ENCODE peak calls at places on chromosomes 3 and 15, in nine cellular contexts. One of them, this sample, is unnamed.

GRCh38 chr3:117671707-117672318 is 962.2 kb downstream of the TUSC7 start:
- DNase-seq in H9: no peak
- DNase-seq in naive B cell: no peak
- DNase-seq in NCI-H2029 treated with DMSO at 0.1 percent for 48 hours: no peak
- DNase-seq in frontal cortex: no peak
- DNase-seq in CD8-positive, alpha-beta T cell: no peak
- DNase-seq in astrocyte of the spinal cord: no peak
- DNase-seq in T-helper 9 cell: no peak
- DNase-seq in ovary: no peak
- DNase-seq in this sample: no peak

GRCh38 chr15:37594431-37594830 is 340.0 kb upstream of the TMCO5A start:
- DNase-seq in H9: no peak
- DNase-seq in naive B cell: no peak
- DNase-seq in NCI-H2029 treated with DMSO at 0.1 percent for 48 hours: no peak
- DNase-seq in frontal cortex: no peak
- DNase-seq in CD8-positive, alpha-beta T cell: no peak
- DNase-seq in astrocyte of the spinal cord: no peak
- DNase-seq in T-helper 9 cell: no peak
- DNase-seq in ovary: no peak
- DNase-seq in this sample: no peak

GRCh38 chr15:68655686-68656437 is 77.1 kb downstream of the CORO2B start:
- DNase-seq in H9: no peak
- DNase-seq in naive B cell: no peak
- DNase-seq in NCI-H2029 treated with DMSO at 0.1 percent for 48 hours: no peak
- DNase-seq in frontal cortex: no peak
- DNase-seq in CD8-positive, alpha-beta T cell: no peak
- DNase-seq in astrocyte of the spinal cord: no peak
- DNase-seq in T-helper 9 cell: no peak
- DNase-seq in ovary: peak; percentile 10
- DNase-seq in this sample: no peak

GRCh38 chr3:98589331-98589870 is 4.0 kb downstream of the CPOX start:
- DNase-seq in H9: no peak
- DNase-seq in naive B cell: no peak
- DNase-seq in NCI-H2029 treated with DMSO at 0.1 percent for 48 hours: no peak
- DNase-seq in frontal cortex: no peak
- DNase-seq in CD8-positive, alpha-beta T cell: no peak
- DNase-seq in astrocyte of the spinal cord: peak; percentile 23
- DNase-seq in T-helper 9 cell: no peak
- DNase-seq in ovary: no peak
- DNase-seq in this sample: no peak

GRCh38 chr15:23877502-23878412 is 190.7 kb upstream of the NDN start:
- DNase-seq in H9: peak; percentile 83
- DNase-seq in naive B cell: no peak
- DNase-seq in NCI-H2029 treated with DMSO at 0.1 percent for 48 hours: peak; percentile 17
- DNase-seq in frontal cortex: peak; percentile 35
- DNase-seq in CD8-positive, alpha-beta T cell: no peak
- DNase-seq in astrocyte of the spinal cord: no peak
- DNase-seq in T-helper 9 cell: no peak
- DNase-seq in ovary: peak; percentile 60
- DNase-seq in this sample: peak; percentile 4

GRCh38 chr15:99708563-99708962 is 24.7 kb downstream of the LYSMD4 start:
- DNase-seq in H9: no peak
- DNase-seq in naive B cell: no peak
- DNase-seq in NCI-H2029 treated with DMSO at 0.1 percent for 48 hours: no peak
- DNase-seq in frontal cortex: no peak
- DNase-seq in CD8-positive, alpha-beta T cell: no peak
- DNase-seq in astrocyte of the spinal cord: peak; percentile 80
- DNase-seq in T-helper 9 cell: no peak
- DNase-seq in ovary: peak; percentile 53
- DNase-seq in this sample: peak; percentile 95

GRCh38 chr3:114527036-114527644 is 233.3 kb downstream of the TIGIT start:
- DNase-seq in H9: no peak
- DNase-seq in naive B cell: no peak
- DNase-seq in NCI-H2029 treated with DMSO at 0.1 percent for 48 hours: no peak
- DNase-seq in frontal cortex: no peak
- DNase-seq in CD8-positive, alpha-beta T cell: no peak
- DNase-seq in astrocyte of the spinal cord: no peak
- DNase-seq in T-helper 9 cell: no peak
- DNase-seq in ovary: no peak
- DNase-seq in this sample: peak; percentile 44

GRCh38 chr3:147049901-147050300 is 356.4 kb downstream of the ZIC4 start:
- DNase-seq in H9: no peak
- DNase-seq in naive B cell: no peak
- DNase-seq in NCI-H2029 treated with DMSO at 0.1 percent for 48 hours: no peak
- DNase-seq in frontal cortex: no peak
- DNase-seq in CD8-positive, alpha-beta T cell: no peak
- DNase-seq in astrocyte of the spinal cord: no peak
- DNase-seq in T-helper 9 cell: no peak
- DNase-seq in ovary: no peak
- DNase-seq in this sample: no peak

GRCh38 chr3:79724206-79724605 is 43.6 kb downstream of the ROBO1 start:
- DNase-seq in H9: peak; percentile 46
- DNase-seq in naive B cell: no peak
- DNase-seq in NCI-H2029 treated with DMSO at 0.1 percent for 48 hours: no peak
- DNase-seq in frontal cortex: no peak
- DNase-seq in CD8-positive, alpha-beta T cell: no peak
- DNase-seq in astrocyte of the spinal cord: no peak
- DNase-seq in T-helper 9 cell: no peak
- DNase-seq in ovary: no peak
- DNase-seq in this sample: no peak

GRCh38 chr3:178482981-178483380 is 53.3 kb upstream of the KCNMB2 start:
- DNase-seq in H9: no peak
- DNase-seq in naive B cell: no peak
- DNase-seq in NCI-H2029 treated with DMSO at 0.1 percent for 48 hours: no peak
- DNase-seq in frontal cortex: no peak
- DNase-seq in CD8-positive, alpha-beta T cell: no peak
- DNase-seq in astrocyte of the spinal cord: no peak
- DNase-seq in T-helper 9 cell: no peak
- DNase-seq in ovary: no peak
- DNase-seq in this sample: no peak

GRCh38 chr3:14440531-14441239 is 38.3 kb downstream of the SLC6A6 start:
- DNase-seq in H9: peak; percentile 69
- DNase-seq in naive B cell: no peak
- DNase-seq in NCI-H2029 treated with DMSO at 0.1 percent for 48 hours: no peak
- DNase-seq in frontal cortex: no peak
- DNase-seq in CD8-positive, alpha-beta T cell: no peak
- DNase-seq in astrocyte of the spinal cord: peak; percentile 34
- DNase-seq in T-helper 9 cell: no peak
- DNase-seq in ovary: no peak
- DNase-seq in this sample: peak; percentile 53

GRCh38 chr3:37990527-37990926 is at the start of gene VILL:
- DNase-seq in H9: no peak
- DNase-seq in naive B cell: no peak
- DNase-seq in NCI-H2029 treated with DMSO at 0.1 percent for 48 hours: no peak
- DNase-seq in frontal cortex: no peak
- DNase-seq in CD8-positive, alpha-beta T cell: no peak
- DNase-seq in astrocyte of the spinal cord: no peak
- DNase-seq in T-helper 9 cell: no peak
- DNase-seq in ovary: no peak
- DNase-seq in this sample: no peak

GRCh38 chr3:170414202-170414663 is 4.4 kb upstream of the CLDN11 start:
- DNase-seq in H9: no peak
- DNase-seq in naive B cell: peak; percentile 35
- DNase-seq in NCI-H2029 treated with DMSO at 0.1 percent for 48 hours: peak; percentile 80
- DNase-seq in frontal cortex: peak; percentile 54
- DNase-seq in CD8-positive, alpha-beta T cell: no peak
- DNase-seq in astrocyte of the spinal cord: peak; percentile 91
- DNase-seq in T-helper 9 cell: no peak
- DNase-seq in ovary: no peak
- DNase-seq in this sample: peak; percentile 92

GRCh38 chr3:116446037-116446436 is 750 bp upstream of the LSAMP start:
- DNase-seq in H9: no peak
- DNase-seq in naive B cell: no peak
- DNase-seq in NCI-H2029 treated with DMSO at 0.1 percent for 48 hours: no peak
- DNase-seq in frontal cortex: no peak
- DNase-seq in CD8-positive, alpha-beta T cell: no peak
- DNase-seq in astrocyte of the spinal cord: no peak
- DNase-seq in T-helper 9 cell: no peak
- DNase-seq in ovary: no peak
- DNase-seq in this sample: no peak

This sample was measured in fibroblast of lung.